ENCODE peak calls at places on chromosomes 16 and 17, in seven cellular contexts. P is A549, V is HL-60, U is GM12878, E is K562, S is SK-N-SH, Y is HepG2. B is an unnamed sample.

GRCh38 chr17:72977768-72978417 is 114.6 kb downstream of the SLC39A11 start:
- DNase-seq in P (no peak), V (peak), U (no peak), E (peak), S (no peak), Y (no peak), B (no peak)

GRCh38 chr16:66115373-66115772 is 251.1 kb upstream of the CDH5 start:
- DNase-seq in P (no peak), V (no peak), U (no peak), E (peak), S (no peak), Y (no peak), B (peak)

GRCh38 chr16:85347213-85347591 is 234.9 kb upstream of the CIBAR2 start:
- DNase-seq in P (no peak), V (peak), U (no peak), E (peak), S (peak), Y (peak), B (peak)

GRCh38 chr16:66695474-66695934 is 1.0 kb downstream of the CMTM4 start:
- DNase-seq in P (no peak), V (peak), U (no peak), E (no peak), S (no peak), Y (no peak), B (no peak)

GRCh38 chr16:28899882-28900600 is 21.8 kb downstream of the ATP2A1 start:
- DNase-seq in P (no peak), V (no peak), U (no peak), E (no peak), S (no peak), Y (no peak), B (no peak)

GRCh38 chr16:71564377-71564967 is 12.4 kb downstream of the TAT start:
- DNase-seq in P (no peak), V (peak), U (no peak), E (no peak), S (no peak), Y (no peak), B (peak)

GRCh38 chr16:27239906-27240655 is 28.5 kb downstream of the NSMCE1 start:
- DNase-seq in P (no peak), V (no peak), U (no peak), E (no peak), S (no peak), Y (no peak), B (no peak)

GRCh38 chr16:35182043-35182677 is 1722.7 kb downstream of the TP53TG3F start:
- DNase-seq in P (no peak), V (no peak), U (no peak), E (no peak), S (no peak), Y (no peak), B (no peak)

GRCh38 chr16:1215574-1216295 is 9.3 kb downstream of the TPSG1 start:
- DNase-seq in P (no peak), V (no peak), U (no peak), E (no peak), S (no peak), Y (no peak), B (no peak)

GRCh38 chr17:50265212-50265611 is 9.1 kb upstream of the TMEM92 start:
- DNase-seq in P (no peak), V (no peak), U (no peak), E (no peak), S (peak), Y (no peak), B (no peak)

GRCh38 chr17:145671-146541 is 8.5 kb downstream of the SCGB1C2 start:
- DNase-seq in P (no peak), V (no peak), U (no peak), E (no peak), S (no peak), Y (no peak), B (no peak)

GRCh38 chr17:43344700-43345099 is 54.1 kb upstream of the ARL4D start:
- DNase-seq in P (no peak), V (no peak), U (no peak), E (no peak), S (no peak), Y (no peak), B (no peak)

GRCh38 chr17:43778337-43779144 is at the start of gene DUSP3:
- DNase-seq in P (peak), V (peak), U (no peak), E (peak), S (peak), Y (peak), B (peak)

GRCh38 chr17:67711916-67712315 is 5.8 kb upstream of the NOL11 start:
- DNase-seq in P (no peak), V (no peak), U (no peak), E (no peak), S (no peak), Y (no peak), B (no peak)

GRCh38 chr16:72749091-72749490 is 298.8 kb downstream of the ZFHX3 start:
- DNase-seq in P (no peak), V (no peak), U (no peak), E (no peak), S (no peak), Y (no peak), B (no peak)

GRCh38 chr17:7046127-7046724 is 2.3 kb upstream of the SLC16A11 start:
- DNase-seq in P (no peak), V (no peak), U (no peak), E (no peak), S (no peak), Y (peak), B (peak)
- TF ChIP-seq REST in P (no peak), V (no peak), U (no peak), E (no peak), S (no peak), Y (no peak), B (no peak)

DNA sequence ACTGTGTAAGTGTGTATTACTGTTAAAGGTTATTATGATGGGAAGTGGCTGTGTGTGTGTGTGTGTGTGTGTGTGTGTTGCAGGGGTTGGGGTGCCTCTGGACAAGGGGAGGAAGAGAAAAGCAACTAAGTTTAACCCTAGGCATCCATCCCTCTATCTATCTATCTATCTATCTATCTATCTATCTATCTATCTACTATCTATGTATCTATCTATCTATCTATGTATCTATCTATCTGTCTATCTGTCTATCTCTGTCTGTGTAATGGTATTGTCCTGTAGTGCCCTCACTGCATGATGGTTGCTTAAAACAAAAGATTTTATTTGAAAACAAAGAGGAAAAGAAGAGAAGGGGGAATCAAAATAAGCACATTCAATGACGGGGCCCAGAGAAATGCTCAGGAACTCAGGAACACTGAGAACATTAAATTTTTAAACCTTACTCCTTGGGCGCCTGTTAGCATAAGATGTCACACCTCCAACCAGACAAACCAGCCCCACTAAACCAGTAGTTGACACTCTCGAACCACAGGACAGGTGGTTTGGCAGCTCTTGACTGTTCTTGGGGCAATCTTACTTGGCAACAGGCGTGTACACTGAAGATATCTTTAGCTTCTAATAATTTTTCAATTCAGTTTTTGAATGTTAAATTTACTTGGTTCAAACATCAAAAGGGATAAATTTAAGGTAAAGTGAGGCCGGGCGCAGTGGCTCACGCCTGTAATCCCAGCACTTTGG is 5.1 kb upstream of the RPL26 start:
- DNase-seq in P (no peak), V (no peak), U (no peak), E (no peak), S (no peak), Y (no peak), B (no peak)
- TF ChIP-seq REST in P (no peak), V (no peak), U (no peak), E (no peak), S (no peak), Y (no peak), B (no peak)

GRCh38 chr17:27585153-27585681 is 45.8 kb upstream of the LGALS9 start:
- DNase-seq in P (no peak), V (no peak), U (no peak), E (no peak), S (no peak), Y (no peak), B (no peak)

GRCh38 chr17:27590864-27591263 is 40.1 kb upstream of the LGALS9 start:
- DNase-seq in P (no peak), V (no peak), U (no peak), E (no peak), S (no peak), Y (no peak), B (no peak)

GRCh38 chr17:27585792-27586191 is 45.2 kb upstream of the LGALS9 start:
- DNase-seq in P (no peak), V (no peak), U (no peak), E (no peak), S (peak), Y (no peak), B (no peak)

GRCh38 chr17:27586203-27586701 is 44.7 kb upstream of the LGALS9 start:
- DNase-seq in P (no peak), V (no peak), U (no peak), E (no peak), S (peak), Y (no peak), B (no peak)

DNA sequence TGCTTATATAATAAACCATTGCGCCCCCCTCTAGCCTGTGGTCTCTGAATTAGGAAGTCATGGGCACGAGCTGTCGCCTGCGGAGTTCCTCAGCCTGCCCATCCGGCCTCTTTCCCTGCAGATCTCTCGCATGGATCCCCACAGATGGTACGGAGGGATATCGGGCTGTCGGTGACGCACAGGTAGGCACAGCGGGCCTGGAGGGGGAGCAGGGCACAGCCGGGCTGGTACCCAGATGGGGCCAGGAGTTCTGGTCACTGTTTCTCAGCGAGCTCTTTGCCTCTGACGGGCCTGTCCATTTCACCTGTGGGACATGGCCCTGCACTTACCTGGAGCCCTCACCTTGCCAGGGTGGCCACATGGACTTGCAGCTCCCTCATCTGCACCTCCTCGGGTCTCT is 42.6 kb upstream of the LGALS9 start:
- DNase-seq in P (no peak), V (no peak), U (no peak), E (no peak), S (no peak), Y (no peak), B (no peak)
- TF ChIP-seq REST in P (no peak), V (no peak), U (no peak), E (no peak), S (no peak), Y (no peak), B (no peak)

DNA sequence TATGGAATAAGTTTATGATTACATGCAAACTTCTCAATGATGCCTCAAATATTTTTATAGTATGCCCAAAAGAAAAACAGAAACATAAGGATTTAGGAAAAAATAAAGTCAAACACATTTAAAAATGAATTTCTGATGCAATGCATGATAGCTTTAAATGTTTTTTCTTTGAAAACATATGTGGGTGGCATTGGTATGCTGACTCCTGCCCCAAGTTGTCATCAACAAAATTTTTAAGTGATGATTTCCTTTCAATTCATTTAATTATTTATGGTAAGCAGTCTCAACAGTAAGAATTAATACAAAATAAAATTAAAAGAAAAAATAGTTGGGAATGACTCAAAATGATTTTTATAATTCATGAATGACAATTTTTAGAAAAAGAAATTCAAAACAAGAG is 104.9 kb downstream of the CEP112 start:
- DNase-seq in P (no peak), V (no peak), U (no peak), E (no peak), S (no peak), Y (no peak), B (no peak)
- TF ChIP-seq REST in P (no peak), V (no peak), U (no peak), E (no peak), S (no peak), Y (no peak), B (no peak)

GRCh38 chr17:56835259-56835575 is 1.3 kb downstream of the DGKE start:
- DNase-seq in P (no peak), V (peak), U (no peak), E (no peak), S (no peak), Y (no peak), B (no peak)
- TF ChIP-seq REST in P (no peak), V (no peak), U (no peak), E (no peak), S (no peak), Y (no peak), B (no peak)

GRCh38 chr17:47719411-47720152 is 13.5 kb upstream of the TBX21 start:
- DNase-seq in P (no peak), V (peak), U (no peak), E (peak), S (no peak), Y (no peak), B (no peak)
- TF ChIP-seq REST in P (no peak), V (no peak), U (no peak), E (no peak), S (no peak), Y (no peak), B (no peak)

DNA sequence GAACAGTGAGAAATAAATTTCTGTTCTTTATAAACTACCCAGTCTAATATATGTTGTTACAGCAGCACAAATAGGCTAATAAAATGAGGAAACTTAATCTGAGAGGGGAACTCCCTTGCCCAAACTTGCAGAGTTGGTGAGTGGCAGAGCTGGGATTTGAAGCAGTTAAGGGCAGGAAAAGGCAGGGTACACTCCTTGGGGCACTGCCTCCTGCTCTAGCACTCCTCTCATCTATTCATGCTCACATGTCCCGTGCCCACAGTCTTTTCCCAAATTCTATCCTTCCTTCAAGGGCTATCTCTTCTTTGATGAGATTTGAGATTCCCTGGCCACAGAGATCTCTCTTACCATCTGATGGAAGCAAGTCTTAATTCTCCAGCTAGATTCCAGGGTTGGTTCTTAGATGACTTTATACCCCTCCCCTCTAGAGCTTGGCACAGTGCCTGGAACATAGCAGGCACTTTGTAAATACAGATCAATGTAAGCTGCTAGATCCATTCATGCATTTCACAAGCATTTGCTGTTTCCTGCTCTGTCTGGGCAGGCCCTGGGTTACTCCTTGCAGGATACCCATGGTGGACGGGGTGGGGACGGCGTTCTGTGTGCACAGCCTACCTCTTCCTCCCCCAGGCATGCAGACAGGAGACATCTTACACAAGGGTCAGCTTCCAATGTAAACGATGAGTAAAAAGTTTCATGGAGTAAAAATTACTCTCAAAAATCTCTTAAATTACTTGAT is 39.2 kb upstream of the ABCC12 start:
- DNase-seq in P (no peak), V (peak), U (no peak), E (no peak), S (no peak), Y (peak), B (no peak)
- TF ChIP-seq REST in P (no peak), V (no peak), U (no peak), E (no peak), S (no peak), Y (no peak), B (no peak)

GRCh38 chr17:41518789-41519449 is at the start of gene KRT15:
- DNase-seq in P (no peak), V (no peak), U (no peak), E (no peak), S (no peak), Y (no peak), B (no peak)
- TF ChIP-seq REST in P (no peak), V (no peak), U (no peak), E (no peak), S (no peak), Y (no peak), B (no peak)

B was measured in GM23338.